ENCODE peak calls at places on chromosomes 2 and 18, in four cellular contexts. One of them, this sample, is unnamed.

GRCh38 chr18:60485207-60485606 is 112.6 kb upstream of the MC4R start:
- DNase-seq in PC-3: no peak
- DNase-seq in MM.1S: no peak
- DNase-seq in HepG2: no peak
- DNase-seq in this sample: no peak

GRCh38 chr2:171141320-171141719 is 19.4 kb downstream of the TLK1 start:
- DNase-seq in PC-3: no peak
- DNase-seq in MM.1S: no peak
- DNase-seq in HepG2: no peak
- DNase-seq in this sample: no peak

GRCh38 chr18:36493349-36494281 is 196.1 kb downstream of the FHOD3 start:
- DNase-seq in PC-3: no peak
- DNase-seq in MM.1S: no peak
- DNase-seq in HepG2: peak; percentile 58
- DNase-seq in this sample: no peak

GRCh38 chr2:133434962-133435668 is 133.1 kb downstream of the NCKAP5 start:
- DNase-seq in PC-3: peak; percentile 65
- DNase-seq in MM.1S: no peak
- DNase-seq in HepG2: no peak
- DNase-seq in this sample: peak; percentile 33

GRCh38 chr2:10454505-10454904 is 6.4 kb upstream of the ODC1 start:
- DNase-seq in PC-3: no peak
- DNase-seq in MM.1S: no peak
- DNase-seq in HepG2: no peak
- DNase-seq in this sample: no peak

GRCh38 chr2:168920504-168921157 is 19.5 kb downstream of the G6PC2 start:
- DNase-seq in PC-3: peak; percentile 73
- DNase-seq in MM.1S: peak; percentile 53
- DNase-seq in HepG2: peak; percentile 34
- DNase-seq in this sample: no peak

GRCh38 chr2:182229288-182229687 is 197.5 kb downstream of the PDE1A start:
- DNase-seq in PC-3: peak; percentile 36
- DNase-seq in MM.1S: no peak
- DNase-seq in HepG2: no peak
- DNase-seq in this sample: no peak

GRCh38 chr2:237432484-237433092 is 18.6 kb upstream of the COL6A3 start:
- DNase-seq in PC-3: peak; percentile 97
- DNase-seq in MM.1S: no peak
- DNase-seq in HepG2: no peak
- DNase-seq in this sample: peak; percentile 83

GRCh38 chr2:177296047-177296446 is 31.5 kb upstream of the NFE2L2 start:
- DNase-seq in PC-3: peak; percentile 57
- DNase-seq in MM.1S: peak; percentile 52
- DNase-seq in HepG2: peak; percentile 36
- DNase-seq in this sample: no peak

GRCh38 chr2:17401096-17401495 is 117.1 kb downstream of the RAD51AP2 start:
- DNase-seq in PC-3: no peak
- DNase-seq in MM.1S: no peak
- DNase-seq in HepG2: no peak
- DNase-seq in this sample: no peak

GRCh38 chr2:236240228-236240990 is 23.8 kb downstream of the ASB18 start:
- DNase-seq in PC-3: no peak
- DNase-seq in MM.1S: no peak
- DNase-seq in HepG2: no peak
- DNase-seq in this sample: no peak

GRCh38 chr2:236238756-236239155 is 25.4 kb downstream of the ASB18 start:
- DNase-seq in PC-3: no peak
- DNase-seq in MM.1S: no peak
- DNase-seq in HepG2: no peak
- DNase-seq in this sample: no peak

GRCh38 chr2:236239276-236240065 is 24.7 kb downstream of the ASB18 start:
- DNase-seq in PC-3: no peak
- DNase-seq in MM.1S: no peak
- DNase-seq in HepG2: no peak
- DNase-seq in this sample: no peak

GRCh38 chr2:236237468-236238190 is 26.6 kb downstream of the ASB18 start:
- DNase-seq in PC-3: no peak
- DNase-seq in MM.1S: no peak
- DNase-seq in HepG2: no peak
- DNase-seq in this sample: no peak

DNA sequence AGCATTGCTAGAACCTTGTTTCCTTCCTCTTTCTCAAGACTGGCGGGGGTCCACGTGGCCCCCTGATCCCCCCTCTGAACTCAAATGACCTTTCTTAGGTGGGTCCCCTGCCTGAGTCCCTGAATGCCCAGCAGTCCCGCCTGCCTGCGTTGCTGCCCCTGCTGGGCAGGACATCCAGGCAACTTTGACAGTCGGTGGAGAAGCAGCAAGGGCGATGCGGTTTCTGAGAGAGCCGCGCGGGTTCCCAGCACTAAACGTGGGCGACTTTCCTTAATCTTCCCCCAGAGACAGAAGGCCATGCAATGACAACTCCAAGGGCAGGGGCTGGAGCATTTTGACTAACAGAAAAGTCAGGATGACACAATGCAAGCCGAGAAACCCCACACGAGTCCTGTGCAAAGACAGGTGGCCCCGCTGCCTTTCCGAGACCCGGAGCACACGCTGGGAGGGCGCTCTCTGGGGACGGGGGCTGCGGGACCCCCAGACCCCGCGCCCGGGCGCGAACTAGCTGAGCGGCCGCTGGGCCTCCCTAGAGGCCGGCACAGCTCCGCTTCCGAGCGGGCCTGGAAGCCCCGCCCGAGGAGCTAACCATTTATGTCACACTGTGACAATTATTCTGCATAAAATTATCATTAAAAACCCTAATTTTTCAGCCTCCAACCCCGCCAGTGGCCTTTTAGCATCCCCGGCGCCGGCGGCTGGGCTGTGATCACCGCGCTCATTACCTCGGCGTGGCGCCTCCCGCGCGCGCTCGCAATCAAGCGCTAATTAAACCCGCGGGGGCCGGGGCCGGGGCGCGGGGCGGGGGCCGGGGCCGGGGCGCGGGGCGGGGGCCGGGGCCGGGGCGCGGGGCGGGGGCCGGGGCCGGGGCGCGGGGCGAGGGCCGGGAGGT is 27.4 kb downstream of the ASB18 start:
- DNase-seq in PC-3: no peak
- DNase-seq in MM.1S: no peak
- DNase-seq in HepG2: no peak
- DNase-seq in this sample: no peak
- TF ChIP-seq EZH2 in PC-3: no peak
- TF ChIP-seq EZH2 in MM.1S: no peak
- TF ChIP-seq EZH2 in HepG2: peak; percentile 16
- TF ChIP-seq EZH2 in this sample: peak; percentile 99

GRCh38 chr18:12841070-12841469 is 43.0 kb downstream of the PTPN2 start:
- DNase-seq in PC-3: no peak
- DNase-seq in MM.1S: no peak
- DNase-seq in HepG2: no peak
- DNase-seq in this sample: no peak
- H3K9ac ChIP-seq in PC-3: no peak overlapping the region
- H3K9ac ChIP-seq in MM.1S: no peak overlapping the region
- H3K9ac ChIP-seq in HepG2: no peak overlapping the region
- H3K9ac ChIP-seq in this sample: no peak overlapping the region

GRCh38 chr18:25349926-25350560 is 1.9 kb downstream of the ZNF521 start:
- DNase-seq in PC-3: no peak
- DNase-seq in MM.1S: peak; percentile 33
- DNase-seq in HepG2: no peak
- DNase-seq in this sample: no peak

GRCh38 chr18:25352629-25353005 is 651 bp upstream of the ZNF521 start:
- DNase-seq in PC-3: no peak
- DNase-seq in MM.1S: peak; percentile 32
- DNase-seq in HepG2: no peak
- DNase-seq in this sample: no peak

GRCh38 chr18:25350561-25351201 is 1.3 kb downstream of the ZNF521 start:
- DNase-seq in PC-3: no peak
- DNase-seq in MM.1S: peak; percentile 84
- DNase-seq in HepG2: no peak
- DNase-seq in this sample: no peak

GRCh38 chr18:25351773-25352628 is at the start of gene ZNF521:
- DNase-seq in PC-3: peak; percentile 51
- DNase-seq in MM.1S: peak; percentile 89
- DNase-seq in HepG2: peak; percentile 40
- DNase-seq in this sample: no peak

DNA sequence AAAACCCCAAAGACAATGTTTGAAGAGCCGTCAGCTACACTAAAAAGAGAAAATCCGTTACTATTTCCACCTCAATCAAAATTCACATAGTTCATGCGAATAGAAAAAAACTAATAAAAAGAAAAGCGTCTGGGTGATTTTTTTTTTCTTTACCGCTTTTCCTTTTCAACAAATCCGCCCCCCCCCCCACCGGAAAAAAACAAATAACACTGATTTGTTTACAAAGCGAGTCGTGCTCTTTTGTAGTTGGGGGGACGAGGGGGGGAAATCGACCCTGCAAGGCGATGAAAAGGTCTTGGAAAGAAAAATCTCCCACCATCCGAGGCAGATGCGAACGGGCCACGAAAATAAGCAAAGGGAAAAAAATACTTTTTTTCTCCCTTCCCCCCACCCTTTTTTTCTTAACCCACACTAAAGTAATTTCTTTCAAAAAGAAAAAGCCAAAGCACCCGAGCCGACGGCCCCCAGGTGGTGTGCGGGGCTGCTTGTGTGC is 640 bp downstream of the ZNF521 start:
- DNase-seq in PC-3: no peak
- DNase-seq in MM.1S: peak; percentile 17
- DNase-seq in HepG2: no peak
- DNase-seq in this sample: no peak
- TF ChIP-seq EZH2 in PC-3: peak; percentile 25
- TF ChIP-seq EZH2 in MM.1S: no peak
- TF ChIP-seq EZH2 in HepG2: no peak
- TF ChIP-seq EZH2 in this sample: no peak

GRCh38 chr2:144377929-144378328 is 142.0 kb downstream of the ZEB2 start:
- DNase-seq in PC-3: peak; percentile 29
- DNase-seq in MM.1S: no peak
- DNase-seq in HepG2: no peak
- DNase-seq in this sample: no peak

GRCh38 chr2:144381716-144382115 is 138.2 kb downstream of the ZEB2 start:
- DNase-seq in PC-3: no peak
- DNase-seq in MM.1S: no peak
- DNase-seq in HepG2: no peak
- DNase-seq in this sample: no peak

GRCh38 chr2:144382848-144383247 is 137.1 kb downstream of the ZEB2 start:
- DNase-seq in PC-3: no peak
- DNase-seq in MM.1S: peak; percentile 14
- DNase-seq in HepG2: no peak
- DNase-seq in this sample: no peak

GRCh38 chr2:144378551-144378950 is 141.4 kb downstream of the ZEB2 start:
- DNase-seq in PC-3: no peak
- DNase-seq in MM.1S: no peak
- DNase-seq in HepG2: no peak
- DNase-seq in this sample: no peak

DNA sequence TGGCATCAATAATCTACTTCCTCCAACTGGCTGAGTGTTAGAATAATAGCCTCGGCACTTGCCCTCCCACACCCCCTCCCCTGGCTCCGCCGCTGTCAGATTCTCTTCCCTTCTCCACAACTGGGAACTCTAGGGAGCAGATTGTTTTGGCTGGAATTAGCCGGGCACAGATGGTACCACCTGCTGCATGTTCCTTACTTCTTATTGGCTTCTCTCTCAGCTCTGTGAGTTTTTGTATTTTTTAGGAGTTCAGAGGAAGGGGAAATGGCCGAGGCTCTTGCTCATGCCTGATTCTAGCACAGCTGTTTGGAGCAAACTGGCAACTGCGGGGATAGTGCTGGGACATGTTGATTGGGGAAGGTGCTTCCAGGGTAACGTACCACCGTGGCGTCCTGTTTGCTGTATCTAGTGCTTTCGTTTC is 140.0 kb downstream of the ZEB2 start:
- DNase-seq in PC-3: no peak
- DNase-seq in MM.1S: no peak
- DNase-seq in HepG2: no peak
- DNase-seq in this sample: no peak
- H3K9ac ChIP-seq in PC-3: no peak overlapping the region
- H3K9ac ChIP-seq in MM.1S: no peak overlapping the region
- H3K9ac ChIP-seq in HepG2: no peak overlapping the region
- H3K9ac ChIP-seq in this sample: no peak overlapping the region

GRCh38 chr2:232522014-232522854 is 2.0 kb downstream of the PRSS56 start:
- DNase-seq in PC-3: peak; percentile 40
- DNase-seq in MM.1S: peak; percentile 16
- DNase-seq in HepG2: no peak
- DNase-seq in this sample: no peak
- TF ChIP-seq EZH2 in PC-3: no peak
- TF ChIP-seq EZH2 in MM.1S: no peak
- TF ChIP-seq EZH2 in HepG2: no peak
- TF ChIP-seq EZH2 in this sample: no peak

GRCh38 chr18:74242451-74243096 is 49.2 kb downstream of the CYB5A start:
- DNase-seq in PC-3: peak; percentile 26
- DNase-seq in MM.1S: no peak
- DNase-seq in HepG2: peak; percentile 65
- DNase-seq in this sample: no peak
- H3K9ac ChIP-seq in PC-3: no peak overlapping the region
- H3K9ac ChIP-seq in MM.1S: no peak overlapping the region
- H3K9ac ChIP-seq in HepG2: peak overlapping the region; percentile 55
- H3K9ac ChIP-seq in this sample: no peak overlapping the region

GRCh38 chr18:77032121-77032758 is 100.3 kb downstream of the MBP start:
- DNase-seq in PC-3: no peak
- DNase-seq in MM.1S: no peak
- DNase-seq in HepG2: no peak
- DNase-seq in this sample: no peak
- TF ChIP-seq EZH2 in PC-3: no peak
- TF ChIP-seq EZH2 in MM.1S: no peak
- TF ChIP-seq EZH2 in HepG2: no peak
- TF ChIP-seq EZH2 in this sample: no peak

GRCh38 chr2:202627042-202627441 is 7.7 kb upstream of the FAM117B start:
- DNase-seq in PC-3: no peak
- DNase-seq in MM.1S: no peak
- DNase-seq in HepG2: no peak
- DNase-seq in this sample: no peak

GRCh38 chr2:202628646-202629213 is 6.0 kb upstream of the FAM117B start:
- DNase-seq in PC-3: no peak
- DNase-seq in MM.1S: no peak
- DNase-seq in HepG2: no peak
- DNase-seq in this sample: no peak

GRCh38 chr2:202624133-202624532 is 10.6 kb upstream of the FAM117B start:
- DNase-seq in PC-3: no peak
- DNase-seq in MM.1S: no peak
- DNase-seq in HepG2: no peak
- DNase-seq in this sample: no peak
- H3K9ac ChIP-seq in PC-3: no peak overlapping the region
- H3K9ac ChIP-seq in MM.1S: no peak overlapping the region
- H3K9ac ChIP-seq in HepG2: no peak overlapping the region
- H3K9ac ChIP-seq in this sample: no peak overlapping the region